ENCODE peak calls at places on chromosomes 2 and 18, in four cellular contexts. S is WERI-Rb-1, O is substantia nigra, F is LoVo. H is an unnamed sample.

GRCh38 chr2:95276888-95277245 is 2.6 kb downstream of the PROM2 start:
- DNase-seq in S (no peak), O (no peak), F (no peak), H (peak)

GRCh38 chr2:127074358-127074757 is 32.6 kb downstream of the BIN1 start:
- DNase-seq in S (no peak), O (no peak), F (no peak), H (no peak)

GRCh38 chr2:240465268-240465764 is 29.9 kb downstream of the GPC1 start:
- DNase-seq in S (peak), O (no peak), F (no peak), H (peak)

GRCh38 chr2:181589779-181590178 is 67.1 kb downstream of the CERKL start:
- DNase-seq in S (no peak), O (no peak), F (no peak), H (no peak)

GRCh38 chr2:17543131-17543660 is 2.7 kb downstream of the VSNL1 start:
- DNase-seq in S (no peak), O (no peak), F (no peak), H (no peak)

GRCh38 chr2:96113367-96113677 is 3.0 kb downstream of the ADRA2B start:
- DNase-seq in S (no peak), O (no peak), F (no peak), H (no peak)

GRCh38 chr2:197240018-197240712 is 70.4 kb downstream of the ANKRD44 start:
- DNase-seq in S (no peak), O (no peak), F (no peak), H (no peak)

GRCh38 chr2:189504238-189504637 is 63.0 kb downstream of the WDR75 start:
- DNase-seq in S (peak), O (no peak), F (no peak), H (no peak)

GRCh38 chr18:2963048-2963447 is 49.9 kb downstream of the LPIN2 start:
- DNase-seq in S (no peak), O (no peak), F (no peak), H (no peak)

GRCh38 chr2:28626891-28627421 is 124.7 kb upstream of the PPP1CB start:
- DNase-seq in S (no peak), O (no peak), F (no peak), H (peak)

GRCh38 chr2:237304763-237305514 is 109.0 kb downstream of the COL6A3 start:
- DNase-seq in S (no peak), O (no peak), F (peak), H (no peak)

GRCh38 chr2:198913394-198914152 is 544.2 kb downstream of the SATB2 start:
- DNase-seq in S (no peak), O (no peak), F (no peak), H (no peak)

GRCh38 chr2:221614274-221614673 is 42.2 kb upstream of the EPHA4 start:
- DNase-seq in S (no peak), O (no peak), F (no peak), H (no peak)

GRCh38 chr2:226791056-226791486 is 8.5 kb downstream of the IRS1 start:
- DNase-seq in S (peak), O (no peak), F (no peak), H (peak)

GRCh38 chr2:225042800-225043167 is 516 bp upstream of the DOCK10 start:
- DNase-seq in S (no peak), O (peak), F (no peak), H (no peak)

GRCh38 chr2:19205983-19206533 is 152.4 kb downstream of the OSR1 start:
- DNase-seq in S (no peak), O (no peak), F (no peak), H (no peak)

GRCh38 chr2:227890495-227891079 is 19.2 kb downstream of the DAW1 start:
- DNase-seq in S (no peak), O (no peak), F (peak), H (no peak)

GRCh38 chr18:8747440-8747937 is 42.1 kb downstream of the MTCL1 start:
- DNase-seq in S (no peak), O (no peak), F (no peak), H (no peak)

GRCh38 chr18:23053756-23054457 is 81.4 kb upstream of the CABLES1 start:
- DNase-seq in S (peak), O (no peak), F (no peak), H (no peak)

GRCh38 chr18:7579923-7580542 is 12.9 kb downstream of the PTPRM start:
- DNase-seq in S (no peak), O (no peak), F (no peak), H (no peak)

GRCh38 chr2:174967086-174967485 is 38.1 kb downstream of the CHN1 start:
- DNase-seq in S (no peak), O (no peak), F (no peak), H (no peak)

GRCh38 chr2:8193686-8194615 is 487.9 kb upstream of the ID2 start:
- DNase-seq in S (peak), O (no peak), F (no peak), H (no peak)

GRCh38 chr2:5985551-5986229 is 293.5 kb downstream of the SOX11 start:
- DNase-seq in S (no peak), O (no peak), F (no peak), H (no peak)

GRCh38 chr2:101900375-101900774 is 91.4 kb upstream of the IL1R2 start:
- DNase-seq in S (no peak), O (no peak), F (no peak), H (no peak)

GRCh38 chr2:55869637-55870325 is 53.8 kb downstream of the EFEMP1 start:
- DNase-seq in S (no peak), O (no peak), F (no peak), H (no peak)

GRCh38 chr2:219398721-219399333 is 11.1 kb upstream of the DNPEP start:
- DNase-seq in S (no peak), O (no peak), F (peak), H (no peak)

GRCh38 chr2:222653280-222653679 is 2.6 kb downstream of the FARSB start:
- DNase-seq in S (no peak), O (no peak), F (no peak), H (no peak)

GRCh38 chr2:219027511-219028055 is 13.7 kb downstream of the CFAP65 start:
- DNase-seq in S (no peak), O (no peak), F (no peak), H (no peak)

GRCh38 chr2:152537252-152537651 is 180.0 kb downstream of the PRPF40A start:
- DNase-seq in S (peak), O (no peak), F (no peak), H (no peak)

GRCh38 chr2:67856866-67857265 is 205.9 kb downstream of the C1D start:
- DNase-seq in S (no peak), O (no peak), F (no peak), H (no peak)

GRCh38 chr2:177138823-177139222 is 73.8 kb upstream of the HNRNPA3 start:
- DNase-seq in S (no peak), O (no peak), F (no peak), H (no peak)

GRCh38 chr2:201120500-201120899 is 4.5 kb downstream of the CFLAR start:
- DNase-seq in S (no peak), O (no peak), F (no peak), H (no peak)

H was measured in sigmoid colon.